ENCODE peak calls at places on chromosomes 16 and 17, in five cellular contexts. Z, T, L, Q and K are unnamed samples.

GRCh38 chr16:67613808-67614207 is 31.1 kb upstream of the CARMIL2 start:
- DNase-seq in L (no peak), Z (no peak), T (peak), Q (no peak), K (no peak)

GRCh38 chr17:50848039-50848438 is 12.7 kb downstream of the WFIKKN2 start:
- DNase-seq in Q (no peak), T (no peak), Z (no peak), L (no peak), K (no peak)

GRCh38 chr17:44005865-44006580 is 1.6 kb downstream of the NAGS start:
- DNase-seq in Z (no peak), L (no peak), T (peak), Q (no peak), K (no peak)

GRCh38 chr16:19871721-19872120 is 12.9 kb downstream of the GPRC5B start:
- DNase-seq in Z (no peak), T (no peak), L (no peak), Q (no peak), K (no peak)

GRCh38 chr16:73949574-73950348 is 346.9 kb upstream of the PSMD7 start:
- DNase-seq in Q (no peak), T (peak), Z (no peak), L (peak), K (peak)

GRCh38 chr16:82627811-82628339 is 1.1 kb downstream of the CDH13 start:
- DNase-seq in T (peak), L (no peak), Z (no peak), Q (peak), K (no peak)

GRCh38 chr17:82051776-82052637 is at the start of the genes GPS1 and RFNG:
- DNase-seq in Z (peak), Q (peak), L (no peak), T (peak), K (peak)

GRCh38 chr16:85310868-85311585 is 198.8 kb upstream of the CIBAR2 start:
- DNase-seq in L (no peak), Q (no peak), Z (no peak), T (no peak), K (no peak)

GRCh38 chr17:75592364-75593020 is 4.9 kb downstream of the MYO15B start:
- DNase-seq in Q (no peak), Z (no peak), T (no peak), L (no peak), K (no peak)

GRCh38 chr17:66805567-66805966 is 29.4 kb upstream of the CACNG5 start:
- DNase-seq in L (no peak), Z (no peak), T (no peak), Q (no peak), K (no peak)

GRCh38 chr16:84795338-84796053 is 24.3 kb upstream of the CRISPLD2 start:
- DNase-seq in Z (no peak), T (no peak), Q (peak), L (no peak), K (peak)

GRCh38 chr17:74404218-74404617 is 27.7 kb upstream of the GPRC5C start:
- DNase-seq in Z (no peak), L (no peak), Q (no peak), T (no peak), K (no peak)

GRCh38 chr16:60230666-60231065 is 1496.5 kb upstream of the GOT2 start:
- DNase-seq in L (no peak), Q (no peak), T (peak), Z (no peak), K (no peak)

GRCh38 chr16:78607465-78607864 is 508.0 kb downstream of the WWOX start:
- DNase-seq in Q (peak), L (no peak), Z (no peak), T (no peak), K (no peak)

GRCh38 chr16:49503242-49504022 is 129.8 kb downstream of the C16orf78 start:
- DNase-seq in Z (no peak), Q (no peak), T (no peak), L (no peak), K (no peak)

GRCh38 chr16:72530434-72530833 is 358.5 kb upstream of the PMFBP1 start:
- DNase-seq in L (no peak), T (peak), Q (peak), Z (no peak), K (peak)

GRCh38 chr17:74530751-74531150 is 524 bp downstream of the CD300LB start:
- DNase-seq in Q (no peak), T (no peak), L (no peak), Z (no peak), K (no peak)

GRCh38 chr17:41935641-41936040 is 5.2 kb downstream of the ODAD4 start:
- DNase-seq in L (no peak), T (peak), Q (no peak), Z (no peak), K (no peak)

GRCh38 chr17:41326173-41327145 is 10.9 kb upstream of the KRTAP17-1 start:
- DNase-seq in Q (no peak), T (no peak), L (no peak), Z (no peak), K (no peak)

GRCh38 chr16:85220125-85220839 is 108.0 kb upstream of the CIBAR2 start:
- DNase-seq in Q (no peak), Z (peak), T (peak), L (peak), K (no peak)

GRCh38 chr16:50562657-50563056 is 14.5 kb downstream of the NKD1 start:
- DNase-seq in L (no peak), Q (no peak), T (no peak), Z (no peak), K (no peak)

GRCh38 chr17:7207120-7208001 is 12.3 kb downstream of the DLG4 start:
- DNase-seq in L (no peak), T (no peak), Z (no peak), Q (no peak), K (no peak)

GRCh38 chr17:8173871-8174322 is 2.3 kb downstream of the TMEM107 start:
- DNase-seq in Z (no peak), T (no peak), Q (no peak), L (no peak), K (no peak)

GRCh38 chr16:10817963-10818941 is at the start of gene TVP23A:
- DNase-seq in T (no peak), Q (no peak), Z (no peak), L (no peak), K (no peak)

GRCh38 chr17:82440991-82441627 is 9.4 kb downstream of the CYBC1 start:
- DNase-seq in Z (peak), T (no peak), Q (no peak), L (no peak), K (no peak)

GRCh38 chr17:36870618-36871002 is 66.7 kb upstream of the LHX1 start:
- DNase-seq in L (no peak), T (no peak), Z (no peak), Q (no peak), K (no peak)

GRCh38 chr17:50853015-50853615 is 13.0 kb downstream of the TOB1 start:
- DNase-seq in Z (no peak), Q (no peak), L (no peak), T (no peak), K (no peak)

GRCh38 chr16:68885321-68885720 is 42.0 kb downstream of the TANGO6 start:
- DNase-seq in Z (no peak), Q (no peak), L (no peak), T (no peak), K (no peak)